ENCODE peak calls at places on chromosome 12, in five cellular contexts. One of them, this sample, is unnamed.

GRCh38 chr12:66035289-66035961 is 95.1 kb downstream of the LLPH start:
- DNase-seq in fibroblast of lung: peak
- DNase-seq in AG10803: peak
- DNase-seq in CD4-positive, CD25-positive, alpha-beta regulatory T cell: peak
- DNase-seq in effector memory CD8-positive, alpha-beta T cell: no peak
- DNase-seq in this sample: peak

GRCh38 chr12:109771746-109772621 is 58.4 kb downstream of the FAM222A start:
- DNase-seq in AG10803: no peak
- DNase-seq in fibroblast of lung: no peak
- DNase-seq in effector memory CD8-positive, alpha-beta T cell: no peak
- DNase-seq in CD4-positive, CD25-positive, alpha-beta regulatory T cell: no peak
- DNase-seq in this sample: no peak

GRCh38 chr12:114476159-114476558 is 70.2 kb upstream of the TBX5 start:
- DNase-seq in fibroblast of lung: peak
- DNase-seq in CD4-positive, CD25-positive, alpha-beta regulatory T cell: no peak
- DNase-seq in AG10803: peak
- DNase-seq in effector memory CD8-positive, alpha-beta T cell: no peak
- DNase-seq in this sample: peak

GRCh38 chr12:106251636-106252035 is 3.8 kb upstream of the CKAP4 start:
- DNase-seq in effector memory CD8-positive, alpha-beta T cell: no peak
- DNase-seq in fibroblast of lung: no peak
- DNase-seq in AG10803: peak
- DNase-seq in CD4-positive, CD25-positive, alpha-beta regulatory T cell: no peak
- DNase-seq in this sample: peak

GRCh38 chr12:54037360-54038259 is 4.8 kb downstream of the HOXC5 start:
- DNase-seq in fibroblast of lung: no peak
- DNase-seq in effector memory CD8-positive, alpha-beta T cell: no peak
- DNase-seq in CD4-positive, CD25-positive, alpha-beta regulatory T cell: no peak
- DNase-seq in AG10803: no peak
- DNase-seq in this sample: no peak

GRCh38 chr12:107102294-107102693 is 8.9 kb upstream of the CRY1 start:
- DNase-seq in effector memory CD8-positive, alpha-beta T cell: no peak
- DNase-seq in CD4-positive, CD25-positive, alpha-beta regulatory T cell: no peak
- DNase-seq in AG10803: no peak
- DNase-seq in fibroblast of lung: no peak
- DNase-seq in this sample: no peak

GRCh38 chr12:65362231-65362630 is 83.7 kb downstream of the MSRB3 start:
- DNase-seq in effector memory CD8-positive, alpha-beta T cell: no peak
- DNase-seq in CD4-positive, CD25-positive, alpha-beta regulatory T cell: no peak
- DNase-seq in fibroblast of lung: no peak
- DNase-seq in AG10803: peak
- DNase-seq in this sample: peak

GRCh38 chr12:42346603-42347002 is 20.6 kb downstream of the PPHLN1 start:
- DNase-seq in AG10803: no peak
- DNase-seq in CD4-positive, CD25-positive, alpha-beta regulatory T cell: no peak
- DNase-seq in fibroblast of lung: no peak
- DNase-seq in effector memory CD8-positive, alpha-beta T cell: no peak
- DNase-seq in this sample: no peak

GRCh38 chr12:9341260-9341585 is 133.0 kb upstream of the PZP start:
- DNase-seq in fibroblast of lung: no peak
- DNase-seq in CD4-positive, CD25-positive, alpha-beta regulatory T cell: peak
- DNase-seq in effector memory CD8-positive, alpha-beta T cell: no peak
- DNase-seq in AG10803: no peak
- DNase-seq in this sample: no peak

GRCh38 chr12:57836442-57837375 is 9.8 kb downstream of the CTDSP2 start:
- DNase-seq in AG10803: peak
- DNase-seq in CD4-positive, CD25-positive, alpha-beta regulatory T cell: peak
- DNase-seq in fibroblast of lung: peak
- DNase-seq in effector memory CD8-positive, alpha-beta T cell: peak
- DNase-seq in this sample: peak

GRCh38 chr12:74292351-74293194 is 245.1 kb upstream of the ATXN7L3B start:
- DNase-seq in AG10803: no peak
- DNase-seq in effector memory CD8-positive, alpha-beta T cell: no peak
- DNase-seq in CD4-positive, CD25-positive, alpha-beta regulatory T cell: no peak
- DNase-seq in fibroblast of lung: no peak
- DNase-seq in this sample: no peak

GRCh38 chr12:91565246-91565645 is 382.6 kb upstream of the DCN start:
- DNase-seq in AG10803: peak
- DNase-seq in CD4-positive, CD25-positive, alpha-beta regulatory T cell: peak
- DNase-seq in fibroblast of lung: peak
- DNase-seq in effector memory CD8-positive, alpha-beta T cell: no peak
- DNase-seq in this sample: no peak

GRCh38 chr12:114903394-114903748 is 219.4 kb upstream of the TBX3 start:
- DNase-seq in effector memory CD8-positive, alpha-beta T cell: no peak
- DNase-seq in fibroblast of lung: peak
- DNase-seq in AG10803: peak
- DNase-seq in CD4-positive, CD25-positive, alpha-beta regulatory T cell: no peak
- DNase-seq in this sample: peak

GRCh38 chr12:108338915-108339657 is at the start of gene CMKLR1:
- DNase-seq in effector memory CD8-positive, alpha-beta T cell: no peak
- DNase-seq in CD4-positive, CD25-positive, alpha-beta regulatory T cell: no peak
- DNase-seq in AG10803: no peak
- DNase-seq in fibroblast of lung: no peak
- DNase-seq in this sample: no peak

GRCh38 chr12:26185532-26186320 is 9.6 kb upstream of the SSPN start:
- DNase-seq in AG10803: no peak
- DNase-seq in effector memory CD8-positive, alpha-beta T cell: no peak
- DNase-seq in CD4-positive, CD25-positive, alpha-beta regulatory T cell: no peak
- DNase-seq in fibroblast of lung: no peak
- DNase-seq in this sample: no peak

GRCh38 chr12:56080556-56081138 is 682 bp downstream of the ERBB3 start:
- DNase-seq in effector memory CD8-positive, alpha-beta T cell: no peak
- DNase-seq in AG10803: no peak
- DNase-seq in fibroblast of lung: no peak
- DNase-seq in CD4-positive, CD25-positive, alpha-beta regulatory T cell: peak
- DNase-seq in this sample: no peak

GRCh38 chr12:40446385-40446784 is 221.6 kb downstream of the LRRK2 start:
- DNase-seq in CD4-positive, CD25-positive, alpha-beta regulatory T cell: peak
- DNase-seq in AG10803: peak
- DNase-seq in fibroblast of lung: no peak
- DNase-seq in effector memory CD8-positive, alpha-beta T cell: no peak
- DNase-seq in this sample: peak

GRCh38 chr12:28535216-28535615 is 345.0 kb downstream of the CCDC91 start:
- DNase-seq in fibroblast of lung: peak
- DNase-seq in CD4-positive, CD25-positive, alpha-beta regulatory T cell: no peak
- DNase-seq in effector memory CD8-positive, alpha-beta T cell: no peak
- DNase-seq in AG10803: peak
- DNase-seq in this sample: peak

GRCh38 chr12:58532855-58533608 is 387.3 kb downstream of the LRIG3 start:
- DNase-seq in CD4-positive, CD25-positive, alpha-beta regulatory T cell: no peak
- DNase-seq in effector memory CD8-positive, alpha-beta T cell: no peak
- DNase-seq in AG10803: no peak
- DNase-seq in fibroblast of lung: no peak
- DNase-seq in this sample: no peak

GRCh38 chr12:75660805-75661404 is 149.5 kb upstream of the KRR1 start:
- DNase-seq in CD4-positive, CD25-positive, alpha-beta regulatory T cell: no peak
- DNase-seq in fibroblast of lung: peak
- DNase-seq in AG10803: no peak
- DNase-seq in effector memory CD8-positive, alpha-beta T cell: no peak
- DNase-seq in this sample: peak